ENCODE peak calls at places on chromosomes 12 and 14, in seven cellular contexts. One of them, this sample, is unnamed.

GRCh38 chr12:4506870-4507269 is 31.8 kb upstream of the RAD51AP1 start:
- DNase-seq in A549: no peak
- DNase-seq in HepG2: no peak
- DNase-seq in K562: no peak
- DNase-seq in SK-N-SH: no peak
- DNase-seq in H1: no peak
- DNase-seq in GM12878: peak; percentile 52
- DNase-seq in this sample: peak; percentile 84

GRCh38 chr14:20820063-20820904 is 17.6 kb upstream of the RNASE1 start:
- DNase-seq in A549: no peak
- DNase-seq in HepG2: no peak
- DNase-seq in K562: peak; percentile 41
- DNase-seq in SK-N-SH: no peak
- DNase-seq in H1: no peak
- DNase-seq in GM12878: no peak
- DNase-seq in this sample: no peak

GRCh38 chr14:68719634-68720384 is 73.1 kb downstream of the ZFP36L1 start:
- DNase-seq in A549: no peak
- DNase-seq in HepG2: no peak
- DNase-seq in K562: peak; percentile 57
- DNase-seq in SK-N-SH: no peak
- DNase-seq in H1: no peak
- DNase-seq in GM12878: no peak
- DNase-seq in this sample: no peak

GRCh38 chr14:104734051-104734587 is 10.1 kb downstream of the ADSS1 start:
- DNase-seq in A549: no peak
- DNase-seq in HepG2: no peak
- DNase-seq in K562: no peak
- DNase-seq in SK-N-SH: no peak
- DNase-seq in H1: no peak
- DNase-seq in GM12878: no peak
- DNase-seq in this sample: no peak

GRCh38 chr12:121811434-121812319 is 7.9 kb downstream of the SETD1B start:
- DNase-seq in A549: peak; percentile 70
- DNase-seq in HepG2: peak; percentile 57
- DNase-seq in K562: peak; percentile 82
- DNase-seq in SK-N-SH: peak; percentile 96
- DNase-seq in H1: no peak
- DNase-seq in GM12878: no peak
- DNase-seq in this sample: peak; percentile 66

GRCh38 chr12:94925729-94926128 is 77.8 kb downstream of the NDUFA12 start:
- DNase-seq in A549: no peak
- DNase-seq in HepG2: no peak
- DNase-seq in K562: no peak
- DNase-seq in SK-N-SH: no peak
- DNase-seq in H1: no peak
- DNase-seq in GM12878: no peak
- DNase-seq in this sample: no peak

GRCh38 chr14:88352299-88353097 is 29.4 kb upstream of the KCNK10 start:
- DNase-seq in A549: no peak
- DNase-seq in HepG2: no peak
- DNase-seq in K562: no peak
- DNase-seq in SK-N-SH: no peak
- DNase-seq in H1: no peak
- DNase-seq in GM12878: no peak
- DNase-seq in this sample: peak; percentile 11

GRCh38 chr14:37369446-37369845 is 171.7 kb downstream of the MIPOL1 start:
- DNase-seq in A549: no peak
- DNase-seq in HepG2: peak; percentile 34
- DNase-seq in K562: no peak
- DNase-seq in SK-N-SH: no peak
- DNase-seq in H1: no peak
- DNase-seq in GM12878: no peak
- DNase-seq in this sample: no peak

GRCh38 chr14:84859116-84859515 is 670.8 kb upstream of the FLRT2 start:
- DNase-seq in A549: no peak
- DNase-seq in HepG2: no peak
- DNase-seq in K562: no peak
- DNase-seq in SK-N-SH: no peak
- DNase-seq in H1: no peak
- DNase-seq in GM12878: no peak
- DNase-seq in this sample: no peak

GRCh38 chr14:33964599-33965317 is 13.9 kb upstream of the EGLN3 start:
- DNase-seq in A549: no peak
- DNase-seq in HepG2: no peak
- DNase-seq in K562: peak; percentile 37
- DNase-seq in SK-N-SH: no peak
- DNase-seq in H1: no peak
- DNase-seq in GM12878: no peak
- DNase-seq in this sample: no peak

GRCh38 chr12:104603545-104603973 is 146.8 kb downstream of the CHST11 start:
- DNase-seq in A549: peak; percentile 47
- DNase-seq in HepG2: no peak
- DNase-seq in K562: no peak
- DNase-seq in SK-N-SH: no peak
- DNase-seq in H1: no peak
- DNase-seq in GM12878: no peak
- DNase-seq in this sample: peak; percentile 61

GRCh38 chr14:80213602-80214001 is 2.3 kb upstream of the DIO2 start:
- DNase-seq in A549: peak; percentile 40
- DNase-seq in HepG2: peak; percentile 47
- DNase-seq in K562: no peak
- DNase-seq in SK-N-SH: peak; percentile 25
- DNase-seq in H1: peak; percentile 25
- DNase-seq in GM12878: no peak
- DNase-seq in this sample: peak; percentile 59

GRCh38 chr12:91513354-91513753 is 330.7 kb upstream of the DCN start:
- DNase-seq in A549: no peak
- DNase-seq in HepG2: no peak
- DNase-seq in K562: no peak
- DNase-seq in SK-N-SH: no peak
- DNase-seq in H1: no peak
- DNase-seq in GM12878: no peak
- DNase-seq in this sample: no peak

GRCh38 chr12:110266980-110267620 is 13.9 kb upstream of the ATP2A2 start:
- DNase-seq in A549: no peak
- DNase-seq in HepG2: no peak
- DNase-seq in K562: no peak
- DNase-seq in SK-N-SH: peak; percentile 53
- DNase-seq in H1: no peak
- DNase-seq in GM12878: no peak
- DNase-seq in this sample: peak; percentile 74

GRCh38 chr12:76864791-76865400 is 13.9 kb downstream of the CSRP2 start:
- DNase-seq in A549: no peak
- DNase-seq in HepG2: no peak
- DNase-seq in K562: no peak
- DNase-seq in SK-N-SH: no peak
- DNase-seq in H1: no peak
- DNase-seq in GM12878: no peak
- DNase-seq in this sample: peak; percentile 65

GRCh38 chr12:96136129-96136528 is 58.0 kb upstream of the ELK3 start:
- DNase-seq in A549: no peak
- DNase-seq in HepG2: no peak
- DNase-seq in K562: no peak
- DNase-seq in SK-N-SH: no peak
- DNase-seq in H1: no peak
- DNase-seq in GM12878: no peak
- DNase-seq in this sample: peak; percentile 61

GRCh38 chr14:50801706-50802105 is 29.3 kb downstream of the NIN start:
- DNase-seq in A549: no peak
- DNase-seq in HepG2: no peak
- DNase-seq in K562: no peak
- DNase-seq in SK-N-SH: no peak
- DNase-seq in H1: no peak
- DNase-seq in GM12878: no peak
- DNase-seq in this sample: peak; percentile 73

GRCh38 chr14:89616425-89617141 is 199.6 kb upstream of the FOXN3 start:
- DNase-seq in A549: no peak
- DNase-seq in HepG2: peak; percentile 29
- DNase-seq in K562: no peak
- DNase-seq in SK-N-SH: peak; percentile 52
- DNase-seq in H1: no peak
- DNase-seq in GM12878: no peak
- DNase-seq in this sample: peak; percentile 39

GRCh38 chr14:82394916-82395315 is 861.3 kb upstream of the SEL1L start:
- DNase-seq in A549: no peak
- DNase-seq in HepG2: no peak
- DNase-seq in K562: no peak
- DNase-seq in SK-N-SH: no peak
- DNase-seq in H1: no peak
- DNase-seq in GM12878: no peak
- DNase-seq in this sample: no peak

DNA sequence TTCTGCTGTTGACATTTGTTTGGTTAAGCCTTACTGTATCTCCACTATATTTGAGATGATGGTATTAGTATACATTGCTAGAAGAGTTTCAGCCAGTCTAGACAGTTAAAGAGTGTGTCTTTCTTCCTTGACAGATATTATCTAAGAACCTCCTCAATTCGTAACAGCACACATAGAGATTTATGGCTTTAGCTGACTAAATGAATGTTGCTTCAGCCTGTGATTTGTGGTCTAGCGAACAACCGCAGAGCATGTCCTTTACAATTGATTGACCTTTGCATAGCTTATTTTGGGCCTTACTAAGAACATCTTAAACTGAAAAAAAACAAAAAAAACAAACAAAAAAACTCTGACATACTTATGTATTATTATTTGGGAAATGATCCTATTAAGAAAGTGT is 122.2 kb downstream of the DAAM1 start:
- DNase-seq in A549: no peak
- DNase-seq in HepG2: no peak
- DNase-seq in K562: no peak
- DNase-seq in SK-N-SH: no peak
- DNase-seq in H1: no peak
- DNase-seq in GM12878: no peak
- DNase-seq in this sample: no peak
- TF ChIP-seq RFX5 in A549: no peak
- TF ChIP-seq RFX5 in HepG2: no peak
- TF ChIP-seq RFX5 in K562: no peak
- TF ChIP-seq RFX5 in SK-N-SH: no peak
- TF ChIP-seq RFX5 in H1: no peak
- TF ChIP-seq RFX5 in GM12878: no peak
- TF ChIP-seq RFX5 in this sample: no peak

DNA sequence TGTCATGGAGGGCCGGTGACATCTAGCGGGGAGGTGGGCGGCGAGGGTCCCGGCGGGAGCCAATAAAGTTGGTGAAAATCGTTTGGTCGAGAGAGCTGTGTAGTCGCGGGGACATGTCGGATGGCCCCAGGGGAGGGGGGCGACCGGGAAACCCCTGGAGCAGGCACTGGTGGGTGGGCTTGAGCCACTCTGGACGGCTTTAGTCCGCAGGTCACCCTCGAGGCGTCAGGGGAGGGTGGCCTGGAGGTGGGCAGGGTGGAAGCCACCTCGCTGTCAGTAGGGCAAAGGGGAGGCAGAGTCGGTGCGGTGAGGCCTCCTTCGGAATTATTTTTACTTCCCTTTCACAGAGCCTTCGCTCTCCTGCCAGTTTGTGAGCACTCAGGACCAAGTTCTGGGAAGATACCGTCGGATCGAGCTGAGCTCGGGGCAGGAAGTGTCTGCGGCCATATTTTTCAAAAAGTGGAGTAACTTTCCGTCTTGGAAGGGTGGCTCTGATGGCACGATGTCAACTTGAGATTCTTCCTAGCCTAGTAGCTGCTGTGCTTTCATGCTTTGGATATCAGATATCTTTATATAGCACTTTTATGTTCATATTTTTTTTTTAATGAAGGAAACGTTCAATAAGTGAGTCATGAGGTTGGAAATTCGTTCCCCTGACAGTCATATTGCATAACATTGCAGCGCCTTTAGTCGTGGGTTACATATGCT is 28.2 kb downstream of the WBP11 start:
- DNase-seq in A549: peak; percentile 33
- DNase-seq in HepG2: no peak
- DNase-seq in K562: no peak
- DNase-seq in SK-N-SH: peak; percentile 49
- DNase-seq in H1: no peak
- DNase-seq in GM12878: no peak
- DNase-seq in this sample: peak; percentile 65
- TF ChIP-seq RFX5 in A549: no peak
- TF ChIP-seq RFX5 in HepG2: no peak
- TF ChIP-seq RFX5 in K562: no peak
- TF ChIP-seq RFX5 in SK-N-SH: no peak
- TF ChIP-seq RFX5 in H1: no peak
- TF ChIP-seq RFX5 in GM12878: no peak
- TF ChIP-seq RFX5 in this sample: no peak

DNA sequence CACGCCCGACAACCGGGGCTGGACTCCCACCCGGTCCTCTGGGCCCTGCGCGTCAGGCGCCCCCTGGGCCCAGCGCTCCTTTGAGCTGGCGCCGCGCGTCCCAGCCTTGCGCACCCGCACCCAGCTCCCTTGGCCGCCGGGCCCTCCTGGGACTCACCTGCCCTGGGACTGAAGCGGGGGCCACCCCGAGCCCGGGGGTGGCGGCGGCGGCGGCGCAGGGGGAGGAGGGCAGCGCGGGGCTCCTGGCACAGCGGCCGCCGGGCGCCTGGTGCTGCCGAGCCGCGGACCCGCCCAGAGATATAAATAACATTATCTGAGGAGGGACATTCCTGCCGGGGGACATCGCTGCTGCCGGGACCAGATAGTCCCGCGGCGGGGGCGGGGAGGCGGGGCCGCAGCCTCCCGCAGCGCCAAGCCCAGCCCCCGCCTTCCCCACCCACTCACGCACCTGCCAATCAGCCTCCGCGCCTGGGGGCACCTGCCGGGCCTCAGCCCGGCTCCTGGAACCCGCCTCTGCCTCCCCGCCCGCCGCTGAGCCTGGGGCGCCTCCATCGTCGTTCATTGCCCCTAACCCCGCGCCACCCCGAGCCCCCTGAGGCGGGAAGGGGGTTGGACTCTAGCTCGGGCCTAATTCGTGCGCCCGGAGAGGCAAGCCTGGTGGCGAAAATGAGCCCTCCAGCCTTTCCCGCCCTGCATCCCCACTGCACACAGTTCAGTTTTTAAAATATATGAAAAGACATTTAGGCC is at the start of gene SPTB:
- DNase-seq in A549: peak; percentile 30
- DNase-seq in HepG2: no peak
- DNase-seq in K562: peak; percentile 91
- DNase-seq in SK-N-SH: peak; percentile 80
- DNase-seq in H1: no peak
- DNase-seq in GM12878: no peak
- DNase-seq in this sample: no peak
- TF ChIP-seq RFX5 in A549: no peak
- TF ChIP-seq RFX5 in HepG2: no peak
- TF ChIP-seq RFX5 in K562: no peak
- TF ChIP-seq RFX5 in SK-N-SH: no peak
- TF ChIP-seq RFX5 in H1: no peak
- TF ChIP-seq RFX5 in GM12878: no peak
- TF ChIP-seq RFX5 in this sample: no peak

GRCh38 chr12:51076235-51076930 is 7.0 kb downstream of the CSRNP2 start:
- DNase-seq in A549: no peak
- DNase-seq in HepG2: no peak
- DNase-seq in K562: no peak
- DNase-seq in SK-N-SH: no peak
- DNase-seq in H1: no peak
- DNase-seq in GM12878: no peak
- DNase-seq in this sample: no peak
- TF ChIP-seq RFX5 in A549: no peak
- TF ChIP-seq RFX5 in HepG2: no peak
- TF ChIP-seq RFX5 in K562: no peak
- TF ChIP-seq RFX5 in SK-N-SH: no peak
- TF ChIP-seq RFX5 in H1: no peak
- TF ChIP-seq RFX5 in GM12878: no peak
- TF ChIP-seq RFX5 in this sample: no peak

This sample was measured in IMR-90.